ENCODE peak calls at places on chromosome 11, in four cellular contexts. T, Z, J and X are unnamed samples.

GRCh38 chr11:2139118-2139490 is at the start of gene IGF2:
- DNase-seq in J (no peak), Z (no peak), T (no peak), X (no peak)

GRCh38 chr11:64331569-64332371 is 8.2 kb upstream of the CCDC88B start:
- DNase-seq in J (peak; percentile 60), T (no peak), Z (peak; percentile 90), X (peak; percentile 64)

GRCh38 chr11:9765320-9766101 is 101.6 kb downstream of the SWAP70 start:
- DNase-seq in Z (no peak), T (no peak), J (peak; percentile 89), X (peak; percentile 23)

GRCh38 chr11:126547691-126548090 is 192.2 kb downstream of the ST3GAL4 start:
- DNase-seq in J (no peak), T (no peak), Z (no peak), X (no peak)

GRCh38 chr11:92765965-92766371 is 203.5 kb upstream of the MTNR1B start:
- DNase-seq in J (no peak), T (no peak), Z (no peak), X (no peak)

GRCh38 chr11:69200331-69201047 is 44.8 kb downstream of the SMIM38 start:
- DNase-seq in T (no peak), Z (no peak), J (no peak), X (no peak)

GRCh38 chr11:16925495-16926065 is 88.6 kb downstream of the PLEKHA7 start:
- DNase-seq in J (no peak), T (no peak), Z (peak; percentile 63), X (no peak)

GRCh38 chr11:101458161-101458560 is 125.6 kb downstream of the TRPC6 start:
- DNase-seq in J (no peak), T (no peak), Z (peak; percentile 69), X (no peak)

GRCh38 chr11:66999555-66999954 is 23.4 kb upstream of the SYT12 start:
- DNase-seq in T (no peak), Z (no peak), J (no peak), X (no peak)

GRCh38 chr11:122181893-122182292 is 65.9 kb upstream of the BLID start:
- DNase-seq in Z (peak; percentile 59), J (no peak), T (no peak), X (no peak)

DNA sequence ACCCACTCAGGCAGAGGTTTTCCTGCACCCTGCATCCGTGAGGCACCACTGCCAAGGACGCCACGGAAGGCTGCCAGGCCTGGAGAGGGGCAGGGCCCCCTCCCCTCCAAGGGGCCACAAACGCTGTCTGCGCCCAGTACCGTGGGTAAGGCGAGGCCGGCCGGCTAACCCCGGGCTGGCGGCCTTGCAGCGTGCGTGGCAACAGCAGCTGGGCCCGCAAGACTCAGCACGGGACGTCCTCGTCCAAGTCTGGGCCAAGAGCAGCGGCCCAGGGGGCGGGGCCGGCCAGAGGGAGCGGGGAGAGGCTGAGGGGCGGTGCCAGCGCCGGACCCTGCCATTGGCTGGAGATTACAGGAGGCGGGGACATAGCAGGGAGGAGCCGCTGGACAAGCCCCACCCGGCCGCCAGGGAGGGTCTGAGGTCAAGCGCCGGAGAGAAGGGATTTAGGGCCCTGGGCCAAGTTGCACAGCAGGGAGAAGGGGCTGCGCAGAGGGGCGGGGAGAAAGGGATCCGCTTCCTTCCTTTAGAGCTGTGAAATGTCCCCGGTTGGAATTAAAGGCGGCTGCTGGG is 16.0 kb downstream of the SLC43A1 start:
- DNase-seq in T (peak; percentile 36), J (peak; percentile 51), Z (peak; percentile 69), X (no peak)
- H3K4me3 ChIP-seq in T (peak overlapping the region; percentile 40), J (no peak overlapping the region), Z (peak overlapping the region; percentile 28), X (peak overlapping the region; percentile 49)

GRCh38 chr11:72602250-72602904 is 71.8 kb downstream of the PDE2A start:
- DNase-seq in J (no peak), T (no peak), Z (no peak), X (no peak)
- H3K4me3 ChIP-seq in J (no peak overlapping the region), T (no peak overlapping the region), Z (no peak overlapping the region), X (no peak overlapping the region)

GRCh38 chr11:57476223-57476882 is 16.0 kb downstream of the RTN4RL2 start:
- DNase-seq in Z (no peak), T (no peak), J (no peak), X (no peak)
- H3K4me3 ChIP-seq in Z (peak overlapping the region; percentile 36), T (peak overlapping the region; percentile 53), J (peak overlapping the region; percentile 32), X (peak overlapping the region; percentile 21)

GRCh38 chr11:71410363-71410966 is 37.7 kb downstream of the DHCR7 start:
- DNase-seq in J (no peak), Z (no peak), T (no peak), X (no peak)
- H3K4me3 ChIP-seq in J (no peak overlapping the region), Z (no peak overlapping the region), T (no peak overlapping the region), X (no peak overlapping the region)

GRCh38 chr11:76151561-76152085 is 54.7 kb downstream of the WNT11 start:
- DNase-seq in Z (no peak), J (no peak), T (no peak), X (no peak)

GRCh38 chr11:76153609-76153949 is 52.7 kb downstream of the WNT11 start:
- DNase-seq in Z (peak; percentile 65), J (no peak), T (no peak), X (no peak)

GRCh38 chr11:76152086-76152658 is 54.1 kb downstream of the WNT11 start:
- DNase-seq in Z (peak; percentile 76), J (no peak), T (peak; percentile 14), X (no peak)

GRCh38 chr11:76155455-76156232 is 50.7 kb downstream of the WNT11 start:
- DNase-seq in J (no peak), T (no peak), Z (no peak), X (no peak)

GRCh38 chr11:76152741-76153608 is 53.3 kb downstream of the WNT11 start:
- DNase-seq in T (no peak), Z (no peak), J (no peak), X (no peak)
- H3K4me3 ChIP-seq in T (peak overlapping the region; percentile 41), Z (no peak overlapping the region), J (no peak overlapping the region), X (no peak overlapping the region)

GRCh38 chr11:96333076-96333744 is 9.8 kb downstream of the MAML2 start:
- DNase-seq in Z (no peak), T (no peak), J (no peak), X (no peak)
- H3K4me3 ChIP-seq in Z (no peak overlapping the region), T (no peak overlapping the region), J (no peak overlapping the region), X (peak overlapping the region; percentile 7)

GRCh38 chr11:95699631-95700470 is 89.7 kb downstream of the FAM76B start:
- DNase-seq in J (no peak), Z (peak; percentile 44), T (no peak), X (no peak)
- H3K4me3 ChIP-seq in J (no peak overlapping the region), Z (no peak overlapping the region), T (no peak overlapping the region), X (no peak overlapping the region)

GRCh38 chr11:125141178-125141577 is 23.4 kb upstream of the PKNOX2 start:
- DNase-seq in J (no peak), Z (no peak), T (no peak), X (no peak)
- H3K4me3 ChIP-seq in J (no peak overlapping the region), Z (no peak overlapping the region), T (no peak overlapping the region), X (no peak overlapping the region)